ENCODE peak calls at places on chromosome 16, in five cellular contexts. R is heart left ventricle, O is cardiac fibroblast, Z is thoracic aorta, I is ovary. K is an unnamed sample.

GRCh38 chr16:77584205-77584859 is 138.0 kb upstream of the NUDT7 start:
- DNase-seq in I (peak), O (peak), R (no peak), Z (no peak), K (peak)

GRCh38 chr16:50198802-50199410 is 45.8 kb downstream of the TENT4B start:
- DNase-seq in R (no peak), Z (no peak), I (no peak), O (no peak), K (no peak)

GRCh38 chr16:4651842-4652241 is 27.2 kb downstream of the MGRN1 start:
- DNase-seq in Z (no peak), O (no peak), I (no peak), R (no peak), K (no peak)

GRCh38 chr16:66604376-66605176 is at the start of gene CMTM3:
- DNase-seq in R (peak), Z (no peak), I (peak), O (peak), K (no peak)

GRCh38 chr16:20901441-20902112 is 1.0 kb downstream of the LYRM1 start:
- DNase-seq in R (peak), Z (no peak), I (peak), O (peak), K (no peak)

GRCh38 chr16:11175850-11176341 is 80.1 kb downstream of the SOCS1 start:
- DNase-seq in I (no peak), R (no peak), Z (no peak), O (no peak), K (no peak)

GRCh38 chr16:89958068-89958467 is 9.5 kb downstream of the DEF8 start:
- DNase-seq in R (peak), Z (no peak), I (no peak), O (peak), K (no peak)

GRCh38 chr16:3058173-3059030 is 7.0 kb upstream of the IL32 start:
- DNase-seq in Z (no peak), I (peak), O (peak), R (no peak), K (no peak)

GRCh38 chr16:733382-734207 is 6.7 kb downstream of the HAGHL start:
- DNase-seq in Z (no peak), O (no peak), I (no peak), R (no peak), K (no peak)

GRCh38 chr16:81482329-81483063 is 37.9 kb downstream of the CMIP start:
- DNase-seq in O (no peak), I (no peak), R (peak), Z (no peak), K (no peak)

GRCh38 chr16:46732561-46732960 is 15.6 kb downstream of the MYLK3 start:
- DNase-seq in Z (no peak), O (no peak), R (no peak), I (no peak), K (no peak)

GRCh38 chr16:11639925-11640899 is 28.0 kb upstream of the SNN start:
- DNase-seq in Z (peak), R (peak), O (peak), I (peak), K (peak)

GRCh38 chr16:23670137-23670776 is 8.4 kb upstream of the PLK1 start:
- DNase-seq in R (no peak), Z (no peak), I (no peak), O (peak), K (peak)

GRCh38 chr16:23949630-23950290 is 114.0 kb downstream of the PRKCB start:
- DNase-seq in Z (no peak), R (no peak), O (no peak), I (no peak), K (no peak)

GRCh38 chr16:89072216-89073130 is 21.2 kb upstream of the ACSF3 start:
- DNase-seq in O (no peak), R (peak), Z (no peak), I (no peak), K (no peak)

GRCh38 chr16:28532940-28533647 is 5.7 kb downstream of the NUPR1 start:
- DNase-seq in I (no peak), R (no peak), Z (no peak), O (no peak), K (no peak)

GRCh38 chr16:9042943-9043680 is 48.3 kb upstream of the HAPSTR1 start:
- DNase-seq in Z (no peak), O (peak), I (no peak), R (no peak), K (peak)

GRCh38 chr16:23174622-23175021 is 7.9 kb upstream of the SCNN1G start:
- DNase-seq in R (no peak), Z (no peak), I (no peak), O (peak), K (no peak)

GRCh38 chr16:54203384-54203783 is 83.2 kb downstream of the IRX3 start:
- DNase-seq in Z (no peak), O (no peak), I (no peak), R (no peak), K (no peak)

GRCh38 chr16:70789231-70789926 is 11.6 kb downstream of the VAC14 start:
- DNase-seq in R (no peak), O (peak), I (peak), Z (no peak), K (no peak)

GRCh38 chr16:66705790-66706505 is 9.4 kb upstream of the CMTM4 start:
- DNase-seq in Z (peak), I (no peak), R (peak), O (peak), K (no peak)

GRCh38 chr16:77376358-77376757 is 58.5 kb downstream of the ADAMTS18 start:
- DNase-seq in O (no peak), R (no peak), I (no peak), Z (no peak), K (no peak)

GRCh38 chr16:28279006-28279405 is 13.3 kb upstream of the SBK1 start:
- DNase-seq in R (no peak), I (no peak), Z (no peak), O (no peak), K (no peak)

GRCh38 chr16:69108069-69108904 is 2.8 kb downstream of the HAS3 start:
- DNase-seq in Z (no peak), I (no peak), R (no peak), O (no peak), K (no peak)

GRCh38 chr16:11393861-11394592 is 48.8 kb downstream of the RMI2 start:
- DNase-seq in O (no peak), Z (no peak), R (no peak), I (no peak), K (no peak)

GRCh38 chr16:4334724-4335495 is 16.2 kb downstream of the PAM16 start:
- DNase-seq in R (no peak), I (no peak), Z (no peak), O (no peak), K (no peak)

GRCh38 chr16:31700530-31701388 is 172.8 kb upstream of the ZNF267 start:
- DNase-seq in R (peak), O (peak), Z (no peak), I (peak), K (no peak)

GRCh38 chr16:47079883-47080282 is 63.9 kb downstream of the NETO2 start:
- DNase-seq in O (no peak), Z (no peak), R (no peak), I (no peak), K (no peak)

GRCh38 chr16:30820952-30821421 is 34.0 kb upstream of the ZNF629 start:
- DNase-seq in Z (no peak), R (no peak), O (no peak), I (no peak), K (no peak)

GRCh38 chr16:22008215-22009142 is 568 bp downstream of the MOSMO start:
- DNase-seq in R (peak), O (no peak), Z (no peak), I (peak), K (no peak)

GRCh38 chr16:4508806-4509205 is 29.8 kb downstream of the CDIP1 start:
- DNase-seq in I (no peak), R (no peak), Z (no peak), O (no peak), K (no peak)

GRCh38 chr16:20291807-20292206 is 35.5 kb downstream of the GP2 start:
- DNase-seq in O (no peak), R (no peak), Z (no peak), I (no peak), K (no peak)

GRCh38 chr16:10609410-10609774 is 29.0 kb upstream of the EMP2 start:
- DNase-seq in Z (no peak), R (peak), O (peak), I (no peak), K (no peak)

GRCh38 chr16:22198547-22199293 is 7.4 kb upstream of the EEF2K start:
- DNase-seq in O (peak), I (no peak), R (no peak), Z (no peak), K (no peak)

GRCh38 chr16:27769561-27770222 is 219.7 kb downstream of the KATNIP start:
- DNase-seq in Z (no peak), I (no peak), R (no peak), O (peak), K (peak)

GRCh38 chr16:23069844-23070243 is 79.4 kb downstream of the USP31 start:
- DNase-seq in Z (no peak), R (no peak), O (no peak), I (no peak), K (no peak)

GRCh38 chr16:57610611-57611010 is 17.8 kb upstream of the ADGRG1 start:
- DNase-seq in R (no peak), Z (no peak), O (no peak), I (no peak), K (no peak)

GRCh38 chr16:57611184-57611583 is 17.2 kb upstream of the ADGRG1 start:
- DNase-seq in Z (no peak), R (no peak), O (peak), I (no peak), K (no peak)

GRCh38 chr16:57607676-57608461 is 20.6 kb upstream of the ADGRG1 start:
- DNase-seq in O (no peak), I (no peak), Z (no peak), R (no peak), K (no peak)

GRCh38 chr16:57608462-57609113 is 19.8 kb upstream of the ADGRG1 start:
- DNase-seq in Z (no peak), I (no peak), R (no peak), O (no peak), K (no peak)

DNA sequence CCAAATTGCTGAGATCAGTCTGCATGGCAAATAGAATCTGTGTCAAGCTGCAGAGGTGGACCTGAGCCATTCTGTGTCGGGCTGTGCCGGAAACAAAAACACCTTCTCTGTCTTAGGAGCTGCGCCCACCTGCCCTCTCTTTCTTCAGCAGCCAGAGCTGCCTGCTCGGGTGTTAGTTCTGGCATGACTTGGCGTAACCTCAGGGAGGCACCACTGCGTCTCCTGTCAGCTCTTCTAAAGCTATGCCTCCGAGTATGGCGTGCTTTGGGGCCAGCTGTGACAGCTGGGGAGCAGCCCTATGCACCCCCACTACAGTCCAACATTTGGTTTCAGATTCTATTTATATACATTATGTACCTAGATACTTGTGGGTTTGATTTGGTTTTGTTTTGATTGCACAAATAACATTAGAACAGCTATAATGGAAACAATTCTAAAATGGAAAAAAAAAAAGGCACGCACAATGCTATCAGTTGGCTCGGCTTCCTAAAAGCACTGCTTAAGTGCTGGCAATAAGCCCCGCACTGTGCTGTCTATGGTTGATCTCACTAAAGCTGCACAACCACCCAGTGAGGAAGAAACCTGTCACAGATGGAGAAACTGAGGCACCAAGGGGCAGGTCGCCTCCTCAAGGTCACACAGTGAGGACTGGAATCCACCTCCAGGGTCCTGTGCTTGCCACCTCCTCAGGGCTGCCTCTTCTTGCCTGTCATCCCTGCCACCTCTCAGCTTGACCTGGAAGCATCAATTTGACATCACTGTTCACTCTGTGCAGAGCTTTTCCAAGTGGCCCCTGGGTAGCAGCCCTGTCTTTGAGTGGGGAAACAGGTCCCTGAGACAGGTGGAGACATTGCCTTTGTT is 18.7 kb upstream of the ADGRG1 start:
- DNase-seq in Z (no peak), R (peak), I (no peak), O (no peak), K (no peak)
- H3K4me3 ChIP-seq in Z (peak), R (no peak), I (no peak), O (no peak), K (no peak)

GRCh38 chr16:84156342-84156784 is 11.3 kb downstream of the DNAAF1 start:
- DNase-seq in O (no peak), R (no peak), I (no peak), Z (no peak), K (no peak)
- TF ChIP-seq CTCF in O (no peak), R (no peak), I (no peak), Z (no peak), K (no peak)

GRCh38 chr16:55331648-55332185 is 7.7 kb downstream of the IRX6 start:
- DNase-seq in Z (no peak), R (no peak), I (no peak), O (no peak), K (no peak)

GRCh38 chr16:55329791-55330190 is 5.8 kb downstream of the IRX6 start:
- DNase-seq in R (no peak), Z (no peak), I (no peak), O (no peak), K (no peak)

GRCh38 chr16:55328611-55329569 is 4.9 kb downstream of the IRX6 start:
- DNase-seq in Z (no peak), O (no peak), I (no peak), R (no peak), K (no peak)

GRCh38 chr16:55333690-55334089 is 9.7 kb downstream of the IRX6 start:
- DNase-seq in Z (no peak), R (no peak), I (no peak), O (no peak), K (no peak)

GRCh38 chr16:55330726-55331647 is 7.0 kb downstream of the IRX6 start:
- DNase-seq in O (no peak), Z (no peak), R (peak), I (no peak), K (no peak)
- H3K4me3 ChIP-seq in O (no peak), Z (peak), R (peak), I (no peak), K (no peak)

GRCh38 chr16:88070989-88071625 is 119.9 kb downstream of the BANP start:
- DNase-seq in Z (no peak), O (no peak), I (no peak), R (no peak), K (no peak)
- TF ChIP-seq CTCF in Z (no peak), O (no peak), I (no peak), R (no peak), K (no peak)

DNA sequence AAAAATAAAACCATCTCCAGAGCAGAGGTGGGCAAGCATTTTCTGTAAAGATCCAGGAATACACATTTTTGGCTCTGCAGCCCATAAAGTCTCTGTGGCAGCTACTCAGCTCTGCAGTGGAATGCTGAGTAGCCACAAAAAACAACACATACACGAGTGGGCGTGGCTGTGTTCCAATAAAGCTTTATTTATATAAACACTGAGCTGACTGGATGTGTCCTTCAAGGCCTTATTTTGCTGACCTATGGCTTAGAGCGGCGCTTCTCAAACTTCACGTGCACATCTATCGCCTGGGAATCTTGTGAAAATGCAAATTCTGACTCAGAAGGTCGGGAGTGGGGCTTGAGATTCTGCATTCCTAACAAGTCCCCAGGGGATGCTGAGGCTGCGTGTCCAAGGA is 39.7 kb downstream of the XYLT1 start:
- DNase-seq in I (no peak), Z (no peak), R (no peak), O (peak), K (no peak)
- H3K4me3 ChIP-seq in I (no peak), Z (no peak), R (no peak), O (no peak), K (no peak)

GRCh38 chr16:83116274-83116892 is 489.6 kb downstream of the CDH13 start:
- DNase-seq in Z (no peak), O (peak), R (no peak), I (no peak), K (no peak)
- TF ChIP-seq CTCF in Z (no peak), O (no peak), R (no peak), I (no peak), K (no peak)

DNA sequence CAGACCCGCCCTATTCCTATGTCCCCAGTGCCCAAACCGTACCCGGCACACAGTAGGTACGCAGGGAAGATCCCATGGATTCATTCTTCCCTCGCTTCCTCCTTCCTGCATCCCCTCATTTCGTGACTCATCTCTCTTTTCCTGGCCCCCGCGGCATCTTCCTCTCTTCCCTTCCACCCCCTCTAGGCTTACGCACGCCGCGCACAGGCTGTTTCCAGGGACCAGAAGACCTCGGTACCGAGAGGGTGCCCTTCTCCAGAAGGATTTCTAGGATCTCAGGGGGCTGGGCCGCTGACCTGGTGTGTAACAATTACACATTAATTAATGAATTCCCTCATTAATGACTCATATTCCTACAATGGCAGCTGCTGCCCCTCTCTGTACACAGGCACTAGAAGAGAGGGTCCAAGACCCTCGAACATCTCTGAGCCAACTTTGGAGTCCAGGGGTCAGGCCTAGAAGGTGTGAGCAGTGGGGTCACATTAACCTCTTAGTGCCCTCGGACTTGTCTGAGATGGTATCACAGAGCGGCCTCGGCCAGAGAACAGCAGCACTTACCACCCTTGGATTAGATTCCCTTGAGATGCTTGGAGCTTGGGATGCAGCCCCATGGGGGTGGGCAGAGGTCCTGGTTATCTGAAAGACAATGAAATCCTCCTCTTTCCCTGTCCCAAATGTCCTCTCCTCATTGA is 16.8 kb upstream of the PLLP start:
- DNase-seq in O (no peak), I (peak), R (peak), Z (no peak), K (no peak)
- H3K4me3 ChIP-seq in O (peak), I (peak), R (no peak), Z (no peak), K (no peak)

GRCh38 chr16:80084614-80085013 is 456.2 kb upstream of the DYNLRB2 start:
- DNase-seq in R (peak), Z (no peak), O (peak), I (peak), K (peak)
- TF ChIP-seq CTCF in R (peak), Z (peak), O (peak), I (peak), K (peak)

DNA sequence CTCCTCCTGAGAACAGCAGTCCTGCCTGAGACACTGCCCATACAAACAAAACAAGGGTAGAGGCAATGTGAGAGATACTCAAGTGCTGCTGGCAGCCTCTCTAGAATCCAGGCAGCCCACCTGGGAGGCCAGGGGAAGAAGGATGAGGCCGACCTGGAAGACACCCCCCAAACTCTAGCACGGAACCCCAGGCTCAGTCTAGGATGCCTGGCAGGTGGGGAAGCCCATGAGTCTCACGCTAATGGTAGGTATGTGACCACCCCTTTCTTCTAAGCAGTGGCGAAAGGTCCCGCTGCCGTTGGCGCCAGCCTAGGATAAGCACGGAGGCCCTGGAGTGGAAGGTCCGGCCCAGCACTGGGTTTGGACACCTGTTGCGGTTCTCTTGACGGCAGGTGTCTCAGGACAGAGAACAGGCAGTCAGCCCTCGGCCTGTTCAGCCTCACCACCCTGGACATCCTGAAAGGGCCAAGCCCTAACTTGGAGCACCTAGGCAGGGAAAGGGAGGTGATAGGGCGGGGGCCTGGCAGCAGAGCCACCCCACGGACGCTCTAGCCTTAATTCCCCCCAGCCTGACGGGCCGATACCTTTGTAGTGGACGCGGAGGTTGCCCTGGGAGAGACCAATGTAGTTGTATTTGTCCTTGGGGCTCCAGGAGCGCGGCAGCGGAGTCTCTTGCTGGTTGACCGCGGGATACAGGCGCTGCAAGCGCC is 487 bp downstream of the RANBP10 start:
- DNase-seq in R (no peak), O (no peak), Z (no peak), I (no peak), K (no peak)
- H3K4me3 ChIP-seq in R (peak), O (peak), Z (peak), I (peak), K (peak)

GRCh38 chr16:57123969-57124674 is 31.7 kb downstream of the CPNE2 start:
- DNase-seq in Z (no peak), R (no peak), I (no peak), O (no peak), K (no peak)
- TF ChIP-seq CTCF in Z (no peak), R (no peak), I (no peak), O (no peak), K (no peak)